ENCODE peak calls at places on chromosomes 1 and 21, in nine cellular contexts. V is sigmoid colon, N is Panc1, K is endothelial cell of umbilical vein, D is HCT116, M is transverse colon, I is K562, J is spleen, T is stomach. B is an unnamed sample. For H3K4me1, the result is how much of the 10 kb centered on the place peaks cover.

GRCh38 chr1:143698016-143698415 is 273.8 kb downstream of the FAM72C start:
- DNase-seq in V (no peak), N (no peak), K (no peak), D (peak), M (peak), I (peak), J (peak), T (peak), B (no peak)

GRCh38 chr1:25566730-25567341 is 23.4 kb downstream of the LDLRAP1 start:
- DNase-seq in V (peak), N (no peak), K (no peak), D (no peak), M (no peak), I (no peak), J (no peak), T (no peak), B (no peak)

GRCh38 chr21:21174676-21175075 is 176.5 kb downstream of the NCAM2 start:
- DNase-seq in V (no peak), N (no peak), K (no peak), D (no peak), M (no peak), I (no peak), J (no peak), T (no peak), B (no peak)

GRCh38 chr1:9960705-9961562 is 17.7 kb downstream of the NMNAT1 start:
- DNase-seq in V (no peak), N (no peak), K (no peak), D (no peak), M (no peak), I (no peak), J (no peak), T (no peak), B (no peak)

GRCh38 chr21:34702341-34702807 is 33.6 kb downstream of the CLIC6 start:
- DNase-seq in V (peak), N (no peak), K (no peak), D (no peak), M (no peak), I (no peak), J (no peak), T (peak), B (peak)

GRCh38 chr1:229452956-229453801 is 19.3 kb upstream of the ACTA1 start:
- DNase-seq in V (no peak), N (peak), K (no peak), D (peak), M (no peak), I (no peak), J (no peak), T (no peak), B (no peak)

GRCh38 chr1:108717774-108718316 is 5.1 kb downstream of the FNDC7 start:
- DNase-seq in V (no peak), N (no peak), K (no peak), D (no peak), M (no peak), I (no peak), J (no peak), T (no peak), B (no peak)

GRCh38 chr1:156106624-156107488 is 7.7 kb upstream of the LMNA start:
- DNase-seq in V (peak), N (no peak), K (no peak), D (no peak), M (no peak), I (peak), J (no peak), T (no peak), B (no peak)

GRCh38 chr21:41620982-41621381 is 113.0 kb upstream of the TMPRSS2 start:
- DNase-seq in V (no peak), N (no peak), K (no peak), D (no peak), M (no peak), I (no peak), J (no peak), T (no peak), B (no peak)

GRCh38 chr1:29258189-29258973 is 22.1 kb downstream of the PTPRU start:
- DNase-seq in V (peak), N (no peak), K (no peak), D (no peak), M (no peak), I (peak), J (no peak), T (no peak), B (no peak)

DNA sequence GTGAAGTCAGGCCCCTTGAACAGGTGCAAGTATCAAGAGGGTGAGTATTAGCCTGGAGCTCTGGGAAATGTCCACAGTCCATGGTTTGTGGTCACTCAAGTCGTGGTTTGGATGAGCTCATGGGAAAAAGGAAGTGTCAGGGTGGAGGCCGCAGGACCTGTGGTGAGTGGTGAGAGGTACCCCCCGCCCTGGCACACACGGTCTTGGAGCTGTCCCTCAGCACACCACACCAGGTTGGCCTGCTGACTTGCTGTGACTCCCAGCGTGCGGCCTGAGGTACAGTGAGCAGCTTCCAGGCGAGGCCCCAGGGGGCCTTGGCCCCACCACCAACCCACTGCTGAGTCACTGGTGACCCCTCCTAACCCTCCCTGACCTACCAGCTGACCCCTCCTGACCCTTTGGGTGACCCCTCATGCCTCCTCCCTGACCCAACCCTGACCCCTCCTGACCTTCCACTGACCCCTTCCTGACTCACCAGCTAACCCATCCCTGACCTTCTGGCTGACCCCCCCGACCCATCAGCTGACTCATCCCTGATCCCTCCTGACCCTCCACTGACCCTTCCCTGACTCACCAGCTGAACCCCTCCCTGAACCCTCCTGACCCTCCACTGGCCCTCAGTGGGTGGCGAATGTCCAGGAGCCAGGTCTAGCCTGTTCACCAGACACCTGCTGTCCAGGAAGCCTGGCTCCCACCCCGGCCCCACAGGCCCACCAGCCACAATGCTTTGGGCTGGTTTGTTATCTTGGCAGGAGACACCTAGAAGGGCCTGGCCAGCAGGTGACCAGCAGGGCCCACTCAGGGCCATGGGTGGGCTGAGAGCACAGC is 34.8 kb upstream of the RNF187 start:
- DNase-seq in V (peak), N (no peak), K (no peak), D (no peak), M (no peak), I (peak), J (no peak), T (no peak), B (no peak)
- TF ChIP-seq POLR2AphosphoS5 in V (no peak), N (no peak), K (no peak), D (no peak), M (no peak), I (peak), J (no peak), T (no peak), B (no peak)

GRCh38 chr1:7252411-7253117 is 467.3 kb downstream of the CAMTA1 start:
- DNase-seq in V (no peak), N (no peak), K (no peak), D (no peak), M (no peak), I (no peak), J (no peak), T (no peak), B (no peak)
- H3K4me1 ChIP-seq in V (under half), N (under half), K (under half), D (under half), M (under half), I (under half), J (under half), T (under half), B (under half)

GRCh38 chr1:66282885-66283284 is 251.1 kb upstream of the SGIP1 start:
- DNase-seq in V (no peak), N (no peak), K (no peak), D (no peak), M (no peak), I (no peak), J (no peak), T (no peak), B (no peak)

GRCh38 chr1:66281808-66282207 is 252.1 kb upstream of the SGIP1 start:
- DNase-seq in V (no peak), N (no peak), K (no peak), D (no peak), M (no peak), I (no peak), J (no peak), T (no peak), B (no peak)

GRCh38 chr1:66284746-66285145 is 249.2 kb upstream of the SGIP1 start:
- DNase-seq in V (no peak), N (no peak), K (no peak), D (no peak), M (no peak), I (no peak), J (no peak), T (no peak), B (no peak)

GRCh38 chr1:66283583-66284041 is 250.3 kb upstream of the SGIP1 start:
- DNase-seq in V (no peak), N (no peak), K (no peak), D (no peak), M (no peak), I (no peak), J (no peak), T (no peak), B (no peak)

DNA sequence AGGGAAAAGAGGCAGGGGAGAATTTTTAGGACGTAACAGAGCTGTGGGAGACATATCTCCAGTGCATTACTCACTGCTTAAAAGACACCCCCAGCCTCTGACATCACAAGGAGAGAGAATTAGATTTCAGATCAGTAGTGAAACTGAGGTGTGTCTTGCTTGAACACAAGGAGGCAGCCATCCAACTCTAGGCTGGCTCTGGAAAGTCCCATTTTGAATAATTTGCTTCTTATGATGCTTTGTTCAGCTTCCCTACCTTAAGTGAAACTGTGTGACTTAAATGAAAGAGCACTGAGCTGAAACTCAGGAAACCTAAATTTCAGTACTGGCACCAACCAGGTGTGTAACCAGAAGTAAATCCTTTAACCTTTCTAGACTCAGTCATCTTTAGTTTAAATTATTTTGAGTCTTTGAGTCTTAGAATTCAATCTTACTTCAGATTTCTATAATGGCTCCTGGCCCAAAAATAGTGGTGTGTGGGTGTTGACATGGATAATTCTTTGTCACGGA is 251.6 kb upstream of the SGIP1 start:
- DNase-seq in V (no peak), N (no peak), K (peak), D (peak), M (peak), I (no peak), J (no peak), T (no peak), B (no peak)
- TF ChIP-seq POLR2AphosphoS5 in V (no peak), N (no peak), K (no peak), D (no peak), M (no peak), I (no peak), J (no peak), T (no peak), B (no peak)

GRCh38 chr1:205304046-205304694 is 17.4 kb downstream of the NUAK2 start:
- DNase-seq in V (no peak), N (no peak), K (no peak), D (no peak), M (no peak), I (no peak), J (no peak), T (no peak), B (no peak)

GRCh38 chr1:205300149-205300548 is 21.4 kb downstream of the NUAK2 start:
- DNase-seq in V (no peak), N (no peak), K (no peak), D (no peak), M (no peak), I (no peak), J (no peak), T (no peak), B (no peak)

GRCh38 chr1:205303247-205303888 is 18.2 kb downstream of the NUAK2 start:
- DNase-seq in V (no peak), N (no peak), K (no peak), D (no peak), M (no peak), I (no peak), J (no peak), T (no peak), B (no peak)

GRCh38 chr1:205301220-205301821 is 20.2 kb downstream of the NUAK2 start:
- DNase-seq in V (no peak), N (no peak), K (peak), D (no peak), M (peak), I (no peak), J (no peak), T (peak), B (no peak)

DNA sequence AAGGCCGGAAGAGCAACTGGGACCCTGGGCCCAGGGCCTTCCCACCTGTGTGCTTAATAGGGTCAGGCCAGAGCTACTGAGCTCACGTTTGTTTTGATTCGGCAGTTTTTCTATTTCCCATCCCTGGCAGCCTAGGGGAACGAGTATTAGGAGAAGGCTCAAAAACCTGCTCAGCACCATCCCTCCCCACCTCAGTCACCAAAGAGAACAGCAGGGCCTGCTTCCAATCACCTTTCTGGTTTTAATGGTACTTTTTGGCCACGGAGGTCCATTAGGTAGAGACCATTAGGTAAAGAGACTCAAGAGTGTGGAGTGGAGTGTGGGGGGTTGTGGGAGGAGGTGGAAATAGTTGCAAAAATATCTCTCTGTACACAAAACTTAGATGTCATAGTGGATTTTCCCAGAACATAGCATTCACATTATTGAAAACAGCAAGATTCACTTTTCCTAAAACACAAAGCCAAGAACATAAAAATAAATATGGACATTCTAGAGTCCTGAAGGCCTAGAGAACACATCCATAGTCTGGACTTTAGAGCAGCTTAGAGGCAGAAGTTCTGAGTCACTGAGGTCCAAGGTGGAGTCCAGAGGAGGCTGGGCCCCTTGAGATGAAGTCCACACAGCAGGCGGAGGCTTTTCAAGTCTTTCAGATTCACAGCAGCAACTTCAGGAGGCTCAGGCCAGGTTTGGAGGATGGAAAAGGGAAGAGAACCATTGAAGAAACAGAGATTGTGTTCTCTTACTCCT is 19.5 kb downstream of the NUAK2 start:
- DNase-seq in V (no peak), N (no peak), K (no peak), D (no peak), M (no peak), I (no peak), J (no peak), T (no peak), B (no peak)
- H3K4me1 ChIP-seq in V (under half), N (half or more), K (under half), D (under half), M (under half), I (under half), J (under half), T (under half), B (under half)

GRCh38 chr1:59396387-59396786 is 99.5 kb downstream of the FGGY start:
- DNase-seq in V (no peak), N (no peak), K (no peak), D (no peak), M (no peak), I (peak), J (no peak), T (no peak), B (no peak)
- TF ChIP-seq POLR2AphosphoS5 in V (no peak), N (no peak), K (no peak), D (no peak), M (no peak), I (no peak), J (no peak), T (no peak), B (no peak)

DNA sequence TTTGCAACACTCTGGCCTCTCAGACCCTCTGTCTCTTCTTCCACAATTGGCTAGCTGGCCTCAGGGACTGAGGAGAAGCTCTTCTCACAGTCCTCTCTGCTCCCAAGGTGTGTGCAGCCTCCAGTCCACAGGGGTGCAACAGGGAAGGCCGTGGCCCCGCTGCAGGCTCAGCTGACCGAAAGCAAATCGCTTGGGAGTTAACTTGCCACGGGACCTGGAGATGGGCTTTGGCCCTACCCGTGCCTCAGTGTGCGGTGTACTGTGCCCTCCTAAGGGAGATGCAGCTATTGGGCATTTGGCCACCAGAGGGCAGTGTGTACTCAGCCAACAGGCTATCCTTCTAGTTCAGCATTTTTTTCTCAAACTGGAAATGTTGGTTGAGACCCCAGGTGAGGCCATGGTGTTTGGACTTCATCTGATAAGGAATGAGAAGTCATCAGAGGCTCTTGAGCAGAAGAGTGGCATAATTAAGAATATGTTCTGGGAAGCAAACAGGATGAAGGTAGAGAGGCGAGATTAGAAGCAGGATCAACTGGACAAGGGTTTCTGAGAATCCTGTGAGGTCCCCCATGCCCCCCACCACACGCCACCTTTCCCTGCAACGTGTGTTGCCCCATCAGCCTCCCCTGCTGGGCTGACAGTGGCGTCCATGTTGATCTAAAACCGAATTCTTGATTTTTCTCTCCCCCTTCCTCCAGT is 42.5 kb upstream of the TMEM125 start:
- DNase-seq in V (peak), N (peak), K (peak), D (peak), M (peak), I (peak), J (peak), T (peak), B (peak)
- H3K4me1 ChIP-seq in V (under half), N (under half), K (under half), D (under half), M (under half), I (under half), J (under half), T (under half), B (under half)

GRCh38 chr1:231395051-231395995 is 26.8 kb downstream of the EGLN1 start:
- DNase-seq in V (no peak), N (peak), K (peak), D (peak), M (no peak), I (no peak), J (no peak), T (no peak), B (no peak)
- TF ChIP-seq POLR2AphosphoS5 in V (peak), N (no peak), K (peak), D (no peak), M (peak), I (no peak), J (no peak), T (peak), B (no peak)

GRCh38 chr1:199040499-199040898 is 401.7 kb downstream of the PTPRC start:
- DNase-seq in V (no peak), N (no peak), K (no peak), D (no peak), M (no peak), I (no peak), J (no peak), T (no peak), B (no peak)

GRCh38 chr1:199041173-199041914 is 402.5 kb downstream of the PTPRC start:
- DNase-seq in V (no peak), N (no peak), K (no peak), D (no peak), M (no peak), I (no peak), J (no peak), T (no peak), B (no peak)

GRCh38 chr1:199046618-199047017 is 407.8 kb downstream of the PTPRC start:
- DNase-seq in V (no peak), N (no peak), K (no peak), D (no peak), M (no peak), I (no peak), J (no peak), T (no peak), B (no peak)

GRCh38 chr1:199042193-199042592 is 403.4 kb downstream of the PTPRC start:
- DNase-seq in V (no peak), N (no peak), K (no peak), D (no peak), M (no peak), I (no peak), J (no peak), T (no peak), B (no peak)

GRCh38 chr1:199044191-199044590 is 405.4 kb downstream of the PTPRC start:
- DNase-seq in V (no peak), N (no peak), K (no peak), D (no peak), M (no peak), I (no peak), J (no peak), T (no peak), B (no peak)
- H3K4me1 ChIP-seq in V (under half), N (under half), K (under half), D (under half), M (under half), I (under half), J (under half), T (under half), B (under half)

GRCh38 chr1:11730429-11730861 is 5.5 kb upstream of the AGTRAP start:
- DNase-seq in V (no peak), N (no peak), K (peak), D (no peak), M (peak), I (no peak), J (no peak), T (no peak), B (no peak)
- TF ChIP-seq POLR2AphosphoS5 in V (peak), N (no peak), K (no peak), D (no peak), M (peak), I (no peak), J (no peak), T (peak), B (no peak)

DNA sequence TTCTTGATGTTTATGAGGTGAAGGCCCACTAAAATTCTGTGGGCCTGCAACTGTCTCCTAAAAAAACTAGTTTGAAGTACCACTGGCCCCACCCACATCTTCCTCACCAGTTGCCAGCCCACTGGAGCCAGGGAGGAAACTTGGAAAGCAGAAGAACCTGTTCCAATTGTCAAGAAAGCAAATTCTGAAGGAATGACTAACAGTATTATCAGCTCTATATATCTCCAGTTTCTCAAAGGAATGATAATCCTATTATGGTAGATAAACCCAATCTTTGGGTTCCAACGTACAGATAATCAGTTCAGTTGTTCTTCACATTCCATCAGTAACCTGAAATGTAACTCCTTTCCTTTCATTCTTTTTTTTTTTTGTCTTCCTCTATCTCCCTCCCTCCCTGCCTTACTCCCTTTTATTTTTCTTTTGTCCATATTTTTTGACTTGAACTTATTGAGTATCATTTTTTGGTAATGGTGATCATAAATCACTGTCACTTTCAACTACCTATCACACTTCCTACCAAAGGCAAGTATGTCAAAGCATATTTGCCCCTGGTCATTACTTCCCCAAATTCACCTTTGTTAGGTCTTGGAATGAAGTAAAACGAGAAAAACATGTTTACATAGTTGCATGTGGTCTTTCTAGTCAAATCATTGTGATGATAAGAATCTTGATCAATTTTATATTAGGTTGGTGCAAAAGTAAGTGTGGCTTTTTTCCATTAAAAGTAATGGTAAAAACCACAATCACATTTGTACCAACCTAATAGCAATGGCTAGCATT is 943.4 kb downstream of the TTLL7 start:
- DNase-seq in V (no peak), N (no peak), K (no peak), D (no peak), M (no peak), I (no peak), J (no peak), T (no peak), B (no peak)
- H3K4me1 ChIP-seq in V (under half), N (under half), K (under half), D (under half), M (under half), I (under half), J (under half), T (under half), B (under half)

B was measured in suprapubic skin.